ENCODE peak calls at places on chromosomes 12 and 14, in eight cellular contexts. B is ovary, X is AG04449, G is epithelial cell of esophagus, L is fibroblast of pulmonary artery, V is NCI-H748 treated with DMSO at 0.1 percent for 48 hours, R is NCI-H1092 treated with DMSO at 0.1 percent for 48 hours, T is HepG2. H is an unnamed sample.

GRCh38 chr12:27500546-27500945 is 23.5 kb upstream of the PPFIBP1 start:
- DNase-seq in B (no peak), X (no peak), G (no peak), L (no peak), V (no peak), R (no peak), T (no peak), H (no peak)

GRCh38 chr14:54772451-54772881 is 130.2 kb downstream of the GCH1 start:
- DNase-seq in B (no peak), X (no peak), G (peak), L (peak), V (no peak), R (no peak), T (no peak), H (no peak)

GRCh38 chr14:21098134-21098891 is at the start of gene ZNF219:
- DNase-seq in B (peak), X (no peak), G (peak), L (peak), V (peak), R (peak), T (peak), H (no peak)

GRCh38 chr12:47833591-47834012 is 13.9 kb upstream of the HDAC7 start:
- DNase-seq in B (no peak), X (no peak), G (no peak), L (no peak), V (no peak), R (no peak), T (no peak), H (no peak)

GRCh38 chr12:3119745-3120660 is 42.8 kb downstream of the TSPAN9 start:
- DNase-seq in B (peak), X (peak), G (peak), L (peak), V (no peak), R (no peak), T (no peak), H (no peak)

GRCh38 chr12:6632026-6632978 is 3.5 kb downstream of the LPAR5 start:
- DNase-seq in B (no peak), X (no peak), G (peak), L (no peak), V (no peak), R (no peak), T (no peak), H (peak)

GRCh38 chr14:100076133-100076532 is 10.9 kb downstream of the EVL start:
- DNase-seq in B (no peak), X (no peak), G (no peak), L (no peak), V (no peak), R (no peak), T (peak), H (no peak)

GRCh38 chr14:97943619-97944018 is 1146.4 kb downstream of the VRK1 start:
- DNase-seq in B (no peak), X (no peak), G (no peak), L (no peak), V (no peak), R (no peak), T (no peak), H (no peak)

GRCh38 chr12:49346659-49347306 is at the start of gene DNAJC22:
- DNase-seq in B (no peak), X (no peak), G (no peak), L (no peak), V (no peak), R (peak), T (no peak), H (peak)

GRCh38 chr12:31228811-31229792 is 96.8 kb downstream of the SINHCAF start:
- DNase-seq in B (no peak), X (no peak), G (no peak), L (no peak), V (no peak), R (no peak), T (peak), H (no peak)

GRCh38 chr14:93009471-93010117 is 86.6 kb downstream of the CHGA start:
- DNase-seq in B (no peak), X (no peak), G (no peak), L (no peak), V (no peak), R (no peak), T (no peak), H (no peak)

GRCh38 chr12:101485015-101485414 is 9.9 kb downstream of the SPIC start:
- DNase-seq in B (no peak), X (peak), G (no peak), L (peak), V (no peak), R (no peak), T (no peak), H (no peak)

GRCh38 chr14:23138173-23138535 is 19.1 kb upstream of the CEBPE start:
- DNase-seq in B (no peak), X (no peak), G (peak), L (no peak), V (no peak), R (no peak), T (no peak), H (no peak)

GRCh38 chr12:13135336-13136178 is 32.1 kb upstream of the GSG1 start:
- DNase-seq in B (peak), X (peak), G (peak), L (peak), V (no peak), R (no peak), T (no peak), H (no peak)

GRCh38 chr12:40039598-40039997 is 66.3 kb downstream of the SLC2A13 start:
- DNase-seq in B (no peak), X (no peak), G (no peak), L (no peak), V (no peak), R (no peak), T (no peak), H (no peak)

GRCh38 chr12:120466560-120467315 is 2.8 kb downstream of the SRSF9 start:
- DNase-seq in B (no peak), X (no peak), G (peak), L (peak), V (no peak), R (peak), T (peak), H (peak)

GRCh38 chr14:102909911-102910310 is 12.6 kb upstream of the AMN start:
- DNase-seq in B (no peak), X (no peak), G (no peak), L (no peak), V (no peak), R (no peak), T (no peak), H (no peak)

GRCh38 chr14:65095633-65096205 is 6.6 kb downstream of the MAX start:
- DNase-seq in B (peak), X (peak), G (no peak), L (peak), V (no peak), R (no peak), T (no peak), H (no peak)

GRCh38 chr14:34539407-34540180 is at the start of gene EAPP:
- DNase-seq in B (peak), X (peak), G (peak), L (peak), V (no peak), R (no peak), T (peak), H (peak)